ENCODE peak calls at places on chromosome 4, in ten cellular contexts. D is GM04504; R is dorsolateral prefrontal cortex; W is CD4-positive, alpha-beta memory T cell; Y is GM20000; C is EL; B is AG20443; X is aorta; O is NCI-H2081; A is hypothalamus. L is an unnamed sample.

GRCh38 chr4:68808060-68808459 is 7.7 kb upstream of the UGT2B10 start:
- DNase-seq in D (no peak), R (no peak), W (no peak), Y (no peak), C (no peak), B (no peak), X (no peak), O (no peak), A (no peak), L (no peak)

GRCh38 chr4:39975488-39976089 is 2.1 kb downstream of the PDS5A start:
- DNase-seq in D (no peak), R (no peak), W (no peak), Y (no peak), C (peak), B (no peak), X (no peak), O (no peak), A (no peak), L (no peak)

GRCh38 chr4:57187241-57187640 is 77.1 kb upstream of the IGFBP7 start:
- DNase-seq in D (peak), R (no peak), W (no peak), Y (no peak), C (peak), B (peak), X (no peak), O (no peak), A (no peak), L (no peak)

GRCh38 chr4:15525080-15525479 is 55.4 kb downstream of the CC2D2A start:
- DNase-seq in D (no peak), R (no peak), W (no peak), Y (no peak), C (no peak), B (no peak), X (no peak), O (no peak), A (no peak), L (no peak)

GRCh38 chr4:145061325-145061920 is 36.6 kb downstream of the ANAPC10 start:
- DNase-seq in D (no peak), R (no peak), W (no peak), Y (peak), C (peak), B (peak), X (no peak), O (peak), A (no peak), L (no peak)

GRCh38 chr4:172997851-172998250 is 170.8 kb upstream of the GALNT7 start:
- DNase-seq in D (no peak), R (no peak), W (no peak), Y (no peak), C (no peak), B (no peak), X (no peak), O (no peak), A (no peak), L (no peak)

GRCh38 chr4:33626242-33626641 is 2618.1 kb downstream of the ARAP2 start:
- DNase-seq in D (no peak), R (no peak), W (no peak), Y (no peak), C (no peak), B (no peak), X (no peak), O (no peak), A (no peak), L (no peak)

GRCh38 chr4:161496-162284 is 37.4 kb downstream of the ZNF718 start:
- DNase-seq in D (no peak), R (no peak), W (no peak), Y (no peak), C (no peak), B (no peak), X (no peak), O (no peak), A (no peak), L (no peak)

GRCh38 chr4:54228563-54229501 is at the start of gene PDGFRA:
- DNase-seq in D (peak), R (no peak), W (no peak), Y (no peak), C (peak), B (peak), X (peak), O (peak), A (no peak), L (peak)

GRCh38 chr4:32215277-32215676 is 1495.1 kb downstream of the PCDH7 start:
- DNase-seq in D (no peak), R (no peak), W (no peak), Y (no peak), C (no peak), B (no peak), X (no peak), O (no peak), A (no peak), L (no peak)

GRCh38 chr4:38560340-38560739 is 103.7 kb upstream of the KLF3 start:
- DNase-seq in D (no peak), R (no peak), W (no peak), Y (no peak), C (no peak), B (no peak), X (no peak), O (no peak), A (no peak), L (no peak)

GRCh38 chr4:154076921-154077320 is 288.0 kb upstream of the SFRP2 start:
- DNase-seq in D (peak), R (no peak), W (no peak), Y (no peak), C (no peak), B (no peak), X (no peak), O (no peak), A (no peak), L (no peak)

GRCh38 chr4:101597204-101597603 is 193.3 kb upstream of the BANK1 start:
- DNase-seq in D (no peak), R (no peak), W (no peak), Y (peak), C (no peak), B (no peak), X (no peak), O (no peak), A (no peak), L (no peak)

GRCh38 chr4:7006411-7006810 is 36.8 kb upstream of the TADA2B start:
- DNase-seq in D (peak), R (no peak), W (no peak), Y (no peak), C (no peak), B (no peak), X (no peak), O (no peak), A (no peak), L (no peak)

GRCh38 chr4:2218436-2218835 is 23.5 kb downstream of the HAUS3 start:
- DNase-seq in D (no peak), R (no peak), W (no peak), Y (no peak), C (no peak), B (no peak), X (no peak), O (no peak), A (no peak), L (no peak)

L was measured in hepatic stellate cell.